ENCODE peak calls at places on chromosomes 12 and 14, in ten cellular contexts. L is hepatic stellate cell; S is heart right ventricle; P is posterior vena cava; V is NCI-H510A; J is stimulated activated CD4-positive, alpha-beta T cell treated with anti-CD3 and anti-CD28 coated beads, Interleukin-1b, Interleukin-23, amount 100 ng/mL, for 4 hours; C is progenitor cell of endocrine pancreas; B is mammary epithelial cell; Y is lower leg skin; F is LoVo. X is an unnamed sample.

GRCh38 chr12:58026421-58026820 is 85.1 kb downstream of the ATP23 start:
- DNase-seq in L (no peak), S (no peak), P (no peak), V (no peak), J (no peak), C (no peak), B (no peak), Y (no peak), F (no peak), X (no peak)

GRCh38 chr14:101552786-101553231 is 8.5 kb upstream of the DIO3 start:
- DNase-seq in L (no peak), S (no peak), P (no peak), V (no peak), J (no peak), C (no peak), B (no peak), Y (no peak), F (peak), X (peak)

GRCh38 chr12:111447571-111448265 is 42.0 kb downstream of the SH2B3 start:
- DNase-seq in L (no peak), S (no peak), P (no peak), V (no peak), J (no peak), C (no peak), B (no peak), Y (peak), F (no peak), X (no peak)

GRCh38 chr14:21498540-21499526 is 12.3 kb downstream of the METTL3 start:
- DNase-seq in L (peak), S (no peak), P (no peak), V (peak), J (peak), C (no peak), B (peak), Y (no peak), F (peak), X (peak)

GRCh38 chr14:47186491-47186890 is 488.9 kb downstream of the MDGA2 start:
- DNase-seq in L (no peak), S (no peak), P (no peak), V (no peak), J (no peak), C (no peak), B (no peak), Y (no peak), F (no peak), X (no peak)

GRCh38 chr12:77648716-77649115 is 182.0 kb upstream of the NAV3 start:
- DNase-seq in L (no peak), S (no peak), P (no peak), V (no peak), J (no peak), C (no peak), B (peak), Y (no peak), F (no peak), X (no peak)

GRCh38 chr14:24861083-24861630 is 188.8 kb downstream of the STXBP6 start:
- DNase-seq in L (no peak), S (no peak), P (no peak), V (no peak), J (no peak), C (no peak), B (peak), Y (no peak), F (peak), X (no peak)

GRCh38 chr14:68208218-68208617 is 388.6 kb downstream of the RAD51B start:
- DNase-seq in L (no peak), S (no peak), P (no peak), V (no peak), J (no peak), C (no peak), B (no peak), Y (no peak), F (no peak), X (no peak)

GRCh38 chr12:82857276-82857675 is 170.6 kb downstream of the TMTC2 start:
- DNase-seq in L (no peak), S (no peak), P (no peak), V (no peak), J (no peak), C (no peak), B (no peak), Y (no peak), F (no peak), X (no peak)

GRCh38 chr12:23376238-23376637 is 573.2 kb downstream of the SOX5 start:
- DNase-seq in L (no peak), S (no peak), P (no peak), V (no peak), J (no peak), C (no peak), B (no peak), Y (no peak), F (no peak), X (no peak)

GRCh38 chr12:95949801-95950206 is 6.7 kb downstream of the AMDHD1 start:
- DNase-seq in L (no peak), S (no peak), P (no peak), V (no peak), J (no peak), C (no peak), B (no peak), Y (no peak), F (no peak), X (no peak)

GRCh38 chr12:78680596-78680995 is 184.0 kb upstream of the SYT1 start:
- DNase-seq in L (no peak), S (no peak), P (no peak), V (no peak), J (no peak), C (no peak), B (no peak), Y (no peak), F (no peak), X (no peak)